ENCODE peak calls at places on chromosomes 13 and 19, in seven cellular contexts. One of them, this sample, is unnamed.

GRCh38 chr19:50835785-50836542 is 2.6 kb upstream of the KLK15 start:
- DNase-seq in progenitor cell of endocrine pancreas: peak; percentile 93
- DNase-seq in bronchial epithelial cell: peak; percentile 31
- DNase-seq in nephron progenitor cell: peak; percentile 95
- DNase-seq in fibroblast of mammary gland: peak; percentile 37
- DNase-seq in foreskin fibroblast: peak; percentile 83
- DNase-seq in WTC11: peak; percentile 81
- DNase-seq in this sample: peak; percentile 55

GRCh38 chr13:41213316-41213715 is 18.9 kb upstream of the KBTBD7 start:
- DNase-seq in progenitor cell of endocrine pancreas: no peak
- DNase-seq in bronchial epithelial cell: no peak
- DNase-seq in foreskin fibroblast: no peak
- DNase-seq in nephron progenitor cell: no peak
- DNase-seq in WTC11: no peak
- DNase-seq in fibroblast of mammary gland: no peak
- DNase-seq in this sample: no peak

GRCh38 chr13:20182231-20182846 is 10.4 kb downstream of the GJB2 start:
- DNase-seq in foreskin fibroblast: peak; percentile 82
- DNase-seq in WTC11: peak; percentile 46
- DNase-seq in fibroblast of mammary gland: peak; percentile 80
- DNase-seq in nephron progenitor cell: peak; percentile 59
- DNase-seq in bronchial epithelial cell: peak; percentile 70
- DNase-seq in progenitor cell of endocrine pancreas: no peak
- DNase-seq in this sample: peak; percentile 78

GRCh38 chr13:99686157-99686572 is 184.9 kb downstream of the TM9SF2 start:
- DNase-seq in foreskin fibroblast: peak; percentile 17
- DNase-seq in progenitor cell of endocrine pancreas: no peak
- DNase-seq in nephron progenitor cell: no peak
- DNase-seq in fibroblast of mammary gland: peak; percentile 62
- DNase-seq in bronchial epithelial cell: no peak
- DNase-seq in WTC11: peak; percentile 38
- DNase-seq in this sample: no peak

GRCh38 chr13:43119206-43119605 is 95.8 kb downstream of the DNAJC15 start:
- DNase-seq in bronchial epithelial cell: no peak
- DNase-seq in foreskin fibroblast: no peak
- DNase-seq in nephron progenitor cell: no peak
- DNase-seq in progenitor cell of endocrine pancreas: no peak
- DNase-seq in WTC11: no peak
- DNase-seq in fibroblast of mammary gland: no peak
- DNase-seq in this sample: no peak

GRCh38 chr13:85441364-85441763 is 357.9 kb downstream of the SLITRK6 start:
- DNase-seq in nephron progenitor cell: no peak
- DNase-seq in bronchial epithelial cell: no peak
- DNase-seq in fibroblast of mammary gland: no peak
- DNase-seq in foreskin fibroblast: no peak
- DNase-seq in WTC11: no peak
- DNase-seq in progenitor cell of endocrine pancreas: no peak
- DNase-seq in this sample: no peak

GRCh38 chr19:40302224-40303011 is 17.3 kb upstream of the AKT2 start:
- DNase-seq in WTC11: no peak
- DNase-seq in fibroblast of mammary gland: no peak
- DNase-seq in foreskin fibroblast: no peak
- DNase-seq in bronchial epithelial cell: peak; percentile 83
- DNase-seq in progenitor cell of endocrine pancreas: no peak
- DNase-seq in nephron progenitor cell: no peak
- DNase-seq in this sample: peak; percentile 31

GRCh38 chr13:99218545-99218944 is 17.9 kb downstream of the UBAC2 start:
- DNase-seq in WTC11: no peak
- DNase-seq in fibroblast of mammary gland: no peak
- DNase-seq in nephron progenitor cell: peak; percentile 16
- DNase-seq in bronchial epithelial cell: no peak
- DNase-seq in progenitor cell of endocrine pancreas: no peak
- DNase-seq in foreskin fibroblast: no peak
- DNase-seq in this sample: no peak

GRCh38 chr13:38361551-38362262 is 12.1 kb downstream of the UFM1 start:
- DNase-seq in WTC11: no peak
- DNase-seq in nephron progenitor cell: no peak
- DNase-seq in bronchial epithelial cell: no peak
- DNase-seq in foreskin fibroblast: no peak
- DNase-seq in fibroblast of mammary gland: no peak
- DNase-seq in progenitor cell of endocrine pancreas: no peak
- DNase-seq in this sample: no peak

GRCh38 chr19:50728084-50728737 is 5.0 kb downstream of the CLEC11A start:
- DNase-seq in progenitor cell of endocrine pancreas: peak; percentile 69
- DNase-seq in foreskin fibroblast: peak; percentile 93
- DNase-seq in fibroblast of mammary gland: peak; percentile 84
- DNase-seq in WTC11: peak; percentile 99
- DNase-seq in nephron progenitor cell: peak; percentile 97
- DNase-seq in bronchial epithelial cell: no peak
- DNase-seq in this sample: no peak

GRCh38 chr19:15324791-15325519 is 7.4 kb downstream of the BRD4 start:
- DNase-seq in bronchial epithelial cell: no peak
- DNase-seq in foreskin fibroblast: no peak
- DNase-seq in nephron progenitor cell: no peak
- DNase-seq in progenitor cell of endocrine pancreas: no peak
- DNase-seq in WTC11: no peak
- DNase-seq in fibroblast of mammary gland: no peak
- DNase-seq in this sample: no peak

DNA sequence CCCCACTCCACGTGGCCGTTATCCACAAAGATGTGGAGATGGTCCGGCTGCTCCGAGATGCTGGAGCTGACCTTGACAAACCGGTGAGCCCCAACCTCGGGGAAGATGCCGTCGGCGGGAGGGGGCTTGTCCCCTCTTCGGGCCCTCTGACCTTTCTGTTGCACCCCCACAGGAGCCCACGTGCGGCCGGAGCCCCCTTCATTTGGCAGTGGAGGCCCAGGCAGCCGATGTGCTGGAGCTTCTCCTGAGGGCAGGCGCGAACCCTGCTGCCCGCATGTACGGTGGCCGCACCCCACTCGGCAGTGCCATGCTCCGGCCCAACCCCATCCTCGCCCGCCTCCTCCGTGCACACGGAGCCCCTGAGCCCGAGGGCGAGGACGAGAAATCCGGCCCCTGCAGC is 4.8 kb downstream of the CCER2 start:
- DNase-seq in foreskin fibroblast: no peak
- DNase-seq in WTC11: no peak
- DNase-seq in progenitor cell of endocrine pancreas: no peak
- DNase-seq in nephron progenitor cell: no peak
- DNase-seq in fibroblast of mammary gland: no peak
- DNase-seq in bronchial epithelial cell: no peak
- DNase-seq in this sample: no peak
- TF ChIP-seq CTCF in foreskin fibroblast: no peak
- TF ChIP-seq CTCF in WTC11: no peak
- TF ChIP-seq CTCF in progenitor cell of endocrine pancreas: no peak
- TF ChIP-seq CTCF in nephron progenitor cell: no peak
- TF ChIP-seq CTCF in fibroblast of mammary gland: no peak
- TF ChIP-seq CTCF in bronchial epithelial cell: no peak
- TF ChIP-seq CTCF in this sample: no peak

GRCh38 chr13:74573654-74574053 is 439.4 kb upstream of the KLF12 start:
- DNase-seq in progenitor cell of endocrine pancreas: no peak
- DNase-seq in nephron progenitor cell: peak; percentile 9
- DNase-seq in bronchial epithelial cell: no peak
- DNase-seq in foreskin fibroblast: no peak
- DNase-seq in fibroblast of mammary gland: no peak
- DNase-seq in WTC11: peak; percentile 70
- DNase-seq in this sample: peak; percentile 32
- TF ChIP-seq CTCF in progenitor cell of endocrine pancreas: peak; percentile 26
- TF ChIP-seq CTCF in nephron progenitor cell: peak; percentile 17
- TF ChIP-seq CTCF in bronchial epithelial cell: peak; percentile 11
- TF ChIP-seq CTCF in foreskin fibroblast: no peak
- TF ChIP-seq CTCF in fibroblast of mammary gland: peak; percentile 32
- TF ChIP-seq CTCF in WTC11: peak; percentile 23
- TF ChIP-seq CTCF in this sample: peak; percentile 9

GRCh38 chr13:33263484-33263883 is 22.1 kb downstream of the STARD13 start:
- DNase-seq in bronchial epithelial cell: no peak
- DNase-seq in WTC11: no peak
- DNase-seq in fibroblast of mammary gland: no peak
- DNase-seq in progenitor cell of endocrine pancreas: no peak
- DNase-seq in nephron progenitor cell: no peak
- DNase-seq in foreskin fibroblast: no peak
- DNase-seq in this sample: no peak

GRCh38 chr13:33263976-33264619 is 21.5 kb downstream of the STARD13 start:
- DNase-seq in fibroblast of mammary gland: peak; percentile 52
- DNase-seq in foreskin fibroblast: peak; percentile 52
- DNase-seq in WTC11: no peak
- DNase-seq in nephron progenitor cell: no peak
- DNase-seq in progenitor cell of endocrine pancreas: no peak
- DNase-seq in bronchial epithelial cell: no peak
- DNase-seq in this sample: no peak

GRCh38 chr13:33262069-33262487 is 23.5 kb downstream of the STARD13 start:
- DNase-seq in progenitor cell of endocrine pancreas: no peak
- DNase-seq in foreskin fibroblast: peak; percentile 46
- DNase-seq in bronchial epithelial cell: peak; percentile 95
- DNase-seq in fibroblast of mammary gland: peak; percentile 70
- DNase-seq in nephron progenitor cell: no peak
- DNase-seq in WTC11: peak; percentile 16
- DNase-seq in this sample: peak; percentile 85

GRCh38 chr13:33262554-33262953 is 23.0 kb downstream of the STARD13 start:
- DNase-seq in foreskin fibroblast: no peak
- DNase-seq in fibroblast of mammary gland: no peak
- DNase-seq in nephron progenitor cell: no peak
- DNase-seq in bronchial epithelial cell: no peak
- DNase-seq in WTC11: no peak
- DNase-seq in progenitor cell of endocrine pancreas: no peak
- DNase-seq in this sample: no peak

DNA sequence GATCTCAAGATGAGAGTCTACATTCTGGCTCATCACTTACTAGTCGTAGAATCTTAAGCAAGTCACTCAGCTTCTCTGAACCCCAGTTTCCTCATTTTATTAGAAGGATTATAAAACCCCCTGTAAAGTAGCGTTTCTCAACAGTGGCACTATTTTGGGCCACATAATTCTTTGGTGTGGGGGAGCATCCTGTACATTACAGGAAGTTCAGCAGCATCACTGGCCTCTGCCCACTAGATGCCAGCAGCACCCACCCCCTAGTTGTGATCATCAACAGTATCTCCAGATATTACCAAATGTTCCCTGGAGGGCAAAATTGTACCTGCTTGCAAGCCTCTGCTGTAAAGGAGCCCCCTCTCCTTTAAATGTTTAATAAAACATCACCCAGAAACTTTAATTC is 22.6 kb downstream of the STARD13 start:
- DNase-seq in progenitor cell of endocrine pancreas: no peak
- DNase-seq in bronchial epithelial cell: no peak
- DNase-seq in nephron progenitor cell: no peak
- DNase-seq in fibroblast of mammary gland: no peak
- DNase-seq in WTC11: no peak
- DNase-seq in foreskin fibroblast: no peak
- DNase-seq in this sample: no peak
- TF ChIP-seq CTCF in progenitor cell of endocrine pancreas: no peak
- TF ChIP-seq CTCF in bronchial epithelial cell: no peak
- TF ChIP-seq CTCF in nephron progenitor cell: no peak
- TF ChIP-seq CTCF in fibroblast of mammary gland: peak; percentile 10
- TF ChIP-seq CTCF in WTC11: no peak
- TF ChIP-seq CTCF in foreskin fibroblast: no peak
- TF ChIP-seq CTCF in this sample: no peak

GRCh38 chr13:44458313-44458975 is 84.8 kb downstream of the SERP2 start:
- DNase-seq in nephron progenitor cell: no peak
- DNase-seq in WTC11: no peak
- DNase-seq in bronchial epithelial cell: no peak
- DNase-seq in fibroblast of mammary gland: no peak
- DNase-seq in foreskin fibroblast: no peak
- DNase-seq in progenitor cell of endocrine pancreas: no peak
- DNase-seq in this sample: no peak
- TF ChIP-seq CTCF in nephron progenitor cell: no peak
- TF ChIP-seq CTCF in WTC11: no peak
- TF ChIP-seq CTCF in bronchial epithelial cell: no peak
- TF ChIP-seq CTCF in fibroblast of mammary gland: no peak
- TF ChIP-seq CTCF in foreskin fibroblast: no peak
- TF ChIP-seq CTCF in progenitor cell of endocrine pancreas: no peak
- TF ChIP-seq CTCF in this sample: no peak

GRCh38 chr19:11374449-11375142 is at the start of gene SWSAP1:
- DNase-seq in foreskin fibroblast: peak; percentile 100
- DNase-seq in fibroblast of mammary gland: peak; percentile 99
- DNase-seq in bronchial epithelial cell: peak; percentile 98
- DNase-seq in WTC11: peak; percentile 98
- DNase-seq in nephron progenitor cell: peak; percentile 96
- DNase-seq in progenitor cell of endocrine pancreas: peak; percentile 93
- DNase-seq in this sample: peak; percentile 100

GRCh38 chr19:11373166-11373884 is 1.1 kb upstream of the SWSAP1 start:
- DNase-seq in WTC11: peak; percentile 45
- DNase-seq in nephron progenitor cell: peak; percentile 64
- DNase-seq in fibroblast of mammary gland: no peak
- DNase-seq in bronchial epithelial cell: peak; percentile 47
- DNase-seq in foreskin fibroblast: peak; percentile 50
- DNase-seq in progenitor cell of endocrine pancreas: peak; percentile 37
- DNase-seq in this sample: peak; percentile 74

GRCh38 chr19:11373885-11374448 is 499 bp upstream of the SWSAP1 start:
- DNase-seq in WTC11: no peak
- DNase-seq in fibroblast of mammary gland: no peak
- DNase-seq in nephron progenitor cell: no peak
- DNase-seq in progenitor cell of endocrine pancreas: no peak
- DNase-seq in bronchial epithelial cell: no peak
- DNase-seq in foreskin fibroblast: no peak
- DNase-seq in this sample: no peak

GRCh38 chr19:11375143-11375948 is 880 bp downstream of the SWSAP1 start:
- DNase-seq in foreskin fibroblast: no peak
- DNase-seq in fibroblast of mammary gland: no peak
- DNase-seq in nephron progenitor cell: peak; percentile 40
- DNase-seq in WTC11: peak; percentile 63
- DNase-seq in bronchial epithelial cell: no peak
- DNase-seq in progenitor cell of endocrine pancreas: no peak
- DNase-seq in this sample: no peak

GRCh38 chr19:11370744-11371143 is 3.7 kb upstream of the SWSAP1 start:
- DNase-seq in fibroblast of mammary gland: no peak
- DNase-seq in nephron progenitor cell: no peak
- DNase-seq in WTC11: no peak
- DNase-seq in foreskin fibroblast: no peak
- DNase-seq in bronchial epithelial cell: no peak
- DNase-seq in progenitor cell of endocrine pancreas: no peak
- DNase-seq in this sample: no peak
- TF ChIP-seq CTCF in fibroblast of mammary gland: no peak
- TF ChIP-seq CTCF in nephron progenitor cell: no peak
- TF ChIP-seq CTCF in WTC11: no peak
- TF ChIP-seq CTCF in foreskin fibroblast: no peak
- TF ChIP-seq CTCF in bronchial epithelial cell: no peak
- TF ChIP-seq CTCF in progenitor cell of endocrine pancreas: no peak
- TF ChIP-seq CTCF in this sample: no peak

This sample was measured in MCF 10A.